ENCODE peak calls at places on chromosomes 1 and 21, in four cellular contexts. I, R, W and Z are unnamed samples.

GRCh38 chr1:70146488-70146887 is 58.9 kb downstream of the LRRC40 start:
- DNase-seq in I (no peak), R (peak; percentile 36), W (no peak), Z (no peak)

GRCh38 chr1:236989290-236990051 is 14.8 kb downstream of the MT1HL1 start:
- DNase-seq in I (no peak), R (no peak), W (no peak), Z (no peak)

GRCh38 chr1:110561631-110562030 is 42.7 kb upstream of the KCNA10 start:
- DNase-seq in I (no peak), R (no peak), W (no peak), Z (no peak)

GRCh38 chr1:163875927-163876320 is 554.2 kb downstream of the NUF2 start:
- DNase-seq in I (no peak), R (no peak), W (no peak), Z (no peak)

GRCh38 chr1:9822897-9823692 is 670 bp downstream of the CLSTN1 start:
- DNase-seq in I (peak; percentile 68), R (peak; percentile 12), W (peak; percentile 50), Z (no peak)

GRCh38 chr1:194339451-194339850 is 1153.0 kb upstream of the B3GALT2 start:
- DNase-seq in I (no peak), R (no peak), W (no peak), Z (no peak)

GRCh38 chr1:10553124-10553523 is 78.4 kb downstream of the PEX14 start:
- DNase-seq in I (no peak), R (no peak), W (no peak), Z (no peak)

GRCh38 chr1:93670141-93670540 is 11.5 kb downstream of the BCAR3 start:
- DNase-seq in I (no peak), R (peak; percentile 98), W (no peak), Z (peak; percentile 13)

GRCh38 chr1:159921700-159922498 is 3.4 kb downstream of the TAGLN2 start:
- DNase-seq in I (no peak), R (peak; percentile 37), W (no peak), Z (no peak)

GRCh38 chr1:212536586-212536985 is 72.0 kb upstream of the ATF3 start:
- DNase-seq in I (no peak), R (no peak), W (no peak), Z (no peak)

GRCh38 chr21:27329255-27329851 is 362.5 kb upstream of the ADAMTS5 start:
- DNase-seq in I (no peak), R (no peak), W (peak; percentile 14), Z (no peak)

GRCh38 chr1:7427066-7427465 is 344.0 kb upstream of the VAMP3 start:
- DNase-seq in I (no peak), R (no peak), W (no peak), Z (no peak)

GRCh38 chr1:60897003-60897402 is 185.4 kb upstream of the NFIA start:
- DNase-seq in I (no peak), R (no peak), W (no peak), Z (no peak)

GRCh38 chr21:39441502-39442475 is 3.8 kb downstream of the LCA5L start:
- DNase-seq in I (no peak), R (peak; percentile 20), W (peak; percentile 38), Z (no peak)

GRCh38 chr1:36203554-36204346 is 20.5 kb upstream of the THRAP3 start:
- DNase-seq in I (no peak), R (no peak), W (peak; percentile 22), Z (peak; percentile 19)

GRCh38 chr1:119974013-119974412 is 77.7 kb upstream of the ADAM30 start:
- DNase-seq in I (no peak), R (no peak), W (no peak), Z (no peak)